ENCODE peak calls at places on chromosomes 16 and 17, in four cellular contexts. R is OCI-LY7, X is sigmoid colon, L is ovary. S is an unnamed sample.

GRCh38 chr16:21950782-21951521 is 2.2 kb upstream of the UQCRC2 start:
- DNase-seq in X (no peak), L (no peak), R (peak), S (no peak)

GRCh38 chr16:27330542-27330941 is 16.8 kb downstream of the IL4R start:
- DNase-seq in L (peak), X (peak), R (no peak), S (peak)

GRCh38 chr17:17363638-17364337 is 60.6 kb downstream of the NT5M start:
- DNase-seq in L (no peak), R (peak), X (peak), S (peak)

GRCh38 chr16:88526008-88526905 is 43.9 kb upstream of the ZC3H18 start:
- DNase-seq in X (no peak), R (no peak), L (peak), S (peak)

GRCh38 chr17:8695916-8696415 is 48.7 kb downstream of the CCDC42 start:
- DNase-seq in X (no peak), R (no peak), L (no peak), S (no peak)

GRCh38 chr17:73469311-73469710 is 157.5 kb upstream of the CDC42EP4 start:
- DNase-seq in L (no peak), R (no peak), X (no peak), S (no peak)

GRCh38 chr16:68737046-68737729 is at the start of gene CDH1:
- DNase-seq in R (no peak), X (no peak), L (peak), S (no peak)

GRCh38 chr16:10577305-10578202 is 2.8 kb downstream of the EMP2 start:
- DNase-seq in L (peak), X (peak), R (no peak), S (peak)

GRCh38 chr17:58375216-58375615 is 23.2 kb upstream of the SUPT4H1 start:
- DNase-seq in X (no peak), L (no peak), R (no peak), S (no peak)

GRCh38 chr16:10579965-10580918 is at the start of gene EMP2:
- DNase-seq in L (peak), R (no peak), X (peak), S (peak)

GRCh38 chr17:50347894-50348291 is 2.0 kb downstream of the XYLT2 start:
- DNase-seq in X (no peak), R (no peak), L (no peak), S (no peak)

GRCh38 chr17:50347087-50347893 is 1.4 kb downstream of the XYLT2 start:
- DNase-seq in L (peak), X (peak), R (no peak), S (no peak)

GRCh38 chr17:50344712-50345380 is 1.1 kb upstream of the XYLT2 start:
- DNase-seq in R (no peak), L (no peak), X (peak), S (no peak)

GRCh38 chr17:50346313-50347086 is 574 bp downstream of the XYLT2 start:
- DNase-seq in R (no peak), X (peak), L (peak), S (peak)

DNA sequence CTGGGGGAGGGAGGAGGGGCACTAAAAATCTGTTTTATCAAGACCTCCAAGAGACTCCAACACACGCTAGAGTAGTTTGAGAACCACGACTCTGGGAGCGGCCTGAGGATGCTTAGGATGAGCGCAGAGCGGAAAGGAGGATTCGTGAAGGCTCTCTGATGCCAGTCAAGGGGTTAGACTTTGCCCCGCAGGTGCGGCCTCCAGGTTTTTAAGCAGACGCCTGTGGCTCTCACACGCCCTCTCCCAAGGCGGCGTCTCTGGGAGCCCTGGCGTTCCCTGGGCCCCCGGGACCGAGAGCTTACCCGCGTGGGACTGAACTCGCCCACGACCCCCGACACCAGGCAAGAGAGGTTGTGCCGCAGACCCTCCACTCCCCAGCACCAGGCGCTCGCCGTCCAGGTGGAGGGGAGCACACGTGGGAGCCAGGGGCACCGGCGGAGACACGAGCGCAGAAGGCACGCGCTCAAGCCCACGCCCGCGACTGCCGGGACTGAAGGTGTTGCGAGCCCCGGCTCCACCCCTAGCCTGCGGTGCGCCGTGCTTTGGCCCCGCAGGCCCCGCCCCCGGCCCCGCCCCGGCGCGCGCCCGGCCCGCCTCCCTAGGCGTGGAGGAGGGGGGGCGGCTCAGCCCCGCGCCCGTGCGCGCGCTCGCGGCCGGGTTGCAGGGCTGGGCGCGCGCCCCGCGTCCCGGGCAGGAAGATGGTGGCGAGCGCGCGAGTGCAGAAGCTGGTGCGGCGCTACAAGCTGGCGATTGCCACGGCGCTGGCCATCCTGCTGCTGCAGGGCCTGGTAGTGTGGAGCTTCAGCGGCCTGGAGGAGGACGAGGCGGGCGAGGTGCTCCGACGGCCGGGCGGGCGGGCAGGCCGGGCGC is at the start of gene XYLT2:
- DNase-seq in L (peak), R (peak), X (peak), S (peak)
- H3K27ac ChIP-seq in L (peak), R (no peak), X (peak), S (peak)

GRCh38 chr17:74986206-74986576 is 1.2 kb upstream of the CDR2L start:
- DNase-seq in R (no peak), L (no peak), X (no peak), S (no peak)

GRCh38 chr17:74987418-74987908 is at the start of gene CDR2L:
- DNase-seq in R (peak), X (peak), L (peak), S (peak)

GRCh38 chr17:74990581-74991105 is 3.2 kb downstream of the CDR2L start:
- DNase-seq in X (no peak), R (no peak), L (no peak), S (peak)

GRCh38 chr17:74992223-74992622 is 4.8 kb downstream of the CDR2L start:
- DNase-seq in X (no peak), R (no peak), L (no peak), S (no peak)

DNA sequence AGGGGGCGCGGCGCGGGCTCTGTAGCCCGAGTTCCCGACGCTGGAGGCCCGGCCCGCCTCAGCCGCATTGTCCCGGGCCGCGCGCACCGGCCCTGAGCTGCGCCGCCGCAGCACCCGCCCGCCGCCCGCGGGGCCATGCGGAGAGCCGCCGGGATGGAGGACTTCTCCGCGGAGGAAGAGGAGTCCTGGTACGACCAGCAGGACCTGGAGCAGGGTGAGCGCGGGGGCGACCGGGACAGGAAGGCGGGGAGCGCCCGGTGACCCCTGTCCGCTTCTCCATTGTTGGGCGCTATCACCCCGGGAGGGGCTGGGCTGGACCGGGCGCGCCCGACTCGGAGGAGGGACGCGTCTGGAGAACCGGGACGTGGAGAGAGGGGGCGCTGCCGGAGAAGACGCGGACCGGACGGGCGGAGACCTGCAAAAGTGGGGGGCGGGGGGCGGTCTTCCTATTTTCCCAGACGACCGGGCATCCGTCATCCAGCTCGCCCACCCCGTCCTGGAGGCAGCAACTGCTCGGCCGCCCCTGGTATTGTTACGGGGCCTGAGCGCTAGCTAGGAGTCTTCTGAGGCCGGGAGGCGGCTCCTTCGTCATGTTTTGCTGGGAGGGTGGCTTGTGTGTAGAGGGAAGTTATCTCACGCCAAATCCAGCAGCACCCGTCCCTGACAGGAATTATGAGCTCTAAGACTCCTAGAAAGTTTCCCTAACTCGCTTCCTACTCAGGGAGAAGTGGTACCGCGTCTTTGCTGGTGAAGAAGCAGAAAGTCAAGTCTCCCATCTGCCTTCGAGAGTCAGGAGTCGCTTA is 678 bp downstream of the CDR2L start:
- DNase-seq in X (peak), R (peak), L (peak), S (peak)
- TF ChIP-seq CTCF in X (peak), R (peak), L (no peak), S (no peak)

GRCh38 chr17:78704594-78704993 is 77.5 kb downstream of the CYTH1 start:
- DNase-seq in X (no peak), R (no peak), L (no peak), S (no peak)
- H3K27ac ChIP-seq in X (no peak), R (no peak), L (no peak), S (peak)

GRCh38 chr17:77054926-77055325 is 85.8 kb upstream of the SEC14L1 start:
- DNase-seq in X (no peak), L (no peak), R (no peak), S (no peak)

GRCh38 chr17:77045441-77046041 is 95.2 kb upstream of the SEC14L1 start:
- DNase-seq in R (no peak), L (no peak), X (no peak), S (no peak)

DNA sequence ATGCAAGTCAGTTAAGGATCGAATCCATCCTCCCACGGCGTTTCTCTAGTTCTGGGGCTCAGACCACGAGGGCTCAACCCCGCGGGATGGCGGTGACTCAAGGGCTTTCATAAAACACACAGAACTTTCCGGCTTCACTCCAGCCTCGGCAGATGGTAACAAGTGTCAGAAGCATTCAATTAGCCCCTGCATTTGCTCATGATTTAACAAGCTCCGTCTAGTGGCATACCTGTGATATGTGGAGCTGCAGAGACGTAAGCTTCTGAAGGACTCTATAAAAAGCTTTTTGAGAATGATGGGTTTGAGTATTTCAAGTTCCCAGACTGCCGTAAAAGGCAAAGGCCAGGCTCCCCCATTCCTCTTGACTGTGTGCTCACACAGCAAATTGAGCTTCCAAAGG is 91.3 kb upstream of the SEC14L1 start:
- DNase-seq in L (no peak), X (no peak), R (peak), S (no peak)
- TF ChIP-seq CTCF in L (no peak), X (no peak), R (peak), S (no peak)

GRCh38 chr16:75761111-75761510 is 34.8 kb upstream of the CPHXL start:
- DNase-seq in X (no peak), R (peak), L (no peak), S (no peak)
- H3K27ac ChIP-seq in X (no peak), R (peak), L (no peak), S (no peak)

DNA sequence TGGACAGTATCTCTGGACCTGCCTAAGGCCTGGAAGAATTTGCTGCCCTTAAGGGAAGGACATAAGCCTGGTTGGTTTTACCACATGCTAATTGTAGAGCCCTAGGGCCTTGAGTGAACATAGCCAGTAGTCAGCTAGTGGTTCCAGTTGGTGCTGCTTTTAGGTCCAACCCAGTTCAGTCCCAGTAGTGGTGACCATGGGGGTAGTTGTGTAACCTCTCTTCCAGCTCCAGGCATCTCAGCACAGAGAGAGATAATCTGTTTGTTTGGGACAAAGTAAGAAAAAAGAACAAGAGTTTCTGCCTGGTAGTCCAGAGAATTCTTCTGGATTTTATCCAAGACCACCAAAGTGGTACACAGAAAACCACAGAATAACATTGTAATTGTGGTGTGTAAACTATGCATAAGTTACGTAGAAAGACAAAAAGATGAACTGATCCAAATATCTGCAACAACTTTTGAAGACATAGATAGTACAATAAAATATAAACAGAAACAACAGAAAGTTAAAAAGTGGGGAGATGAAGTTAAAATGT is 5.2 kb upstream of the CCL13 start:
- DNase-seq in X (no peak), L (no peak), R (no peak), S (no peak)
- TF ChIP-seq CTCF in X (no peak), L (no peak), R (no peak), S (no peak)

GRCh38 chr17:75645889-75646625 is 12.8 kb downstream of the SMIM5 start:
- DNase-seq in X (peak), R (no peak), L (no peak), S (no peak)
- H3K27ac ChIP-seq in X (no peak), R (no peak), L (no peak), S (no peak)

DNA sequence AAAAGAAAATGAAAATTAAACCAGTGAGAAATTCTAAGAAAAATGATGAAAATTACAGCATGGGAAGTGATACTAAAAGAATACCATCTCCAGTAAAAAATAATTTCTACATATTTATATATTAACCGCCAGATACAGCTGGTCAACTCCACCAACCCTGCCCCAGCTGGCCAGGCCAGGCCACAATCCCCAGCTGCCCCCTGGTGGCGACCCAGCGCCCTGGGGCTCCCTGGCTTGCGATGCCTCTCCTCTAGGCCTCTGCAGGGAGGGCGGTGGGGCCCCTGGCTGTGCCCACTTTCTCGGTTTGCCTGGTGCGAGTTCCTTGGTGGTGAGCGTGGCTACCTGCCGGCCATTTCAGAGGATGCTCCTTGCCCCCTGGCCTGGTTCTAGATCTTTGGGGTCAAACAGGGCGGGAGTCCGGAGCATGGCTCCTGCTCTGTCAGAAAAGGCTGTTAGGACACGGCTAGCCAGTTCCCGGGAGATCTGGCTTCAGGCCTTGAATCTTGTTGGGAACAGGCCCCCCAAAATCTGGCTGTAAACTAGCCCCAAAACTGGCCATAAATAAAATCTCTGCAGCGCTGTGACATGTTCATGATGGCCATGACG is 14.5 kb downstream of the GLIS2 start:
- DNase-seq in X (peak), L (peak), R (peak), S (peak)
- TF ChIP-seq CTCF in X (peak), L (peak), R (peak), S (peak)

GRCh38 chr17:75090871-75091854 is 3.4 kb downstream of the SLC16A5 start:
- DNase-seq in R (no peak), X (no peak), L (peak), S (peak)
- H3K27ac ChIP-seq in R (no peak), X (peak), L (peak), S (peak)

GRCh38 chr17:39261286-39261685 is 35.5 kb upstream of the STAC2 start:
- DNase-seq in L (no peak), R (peak), X (no peak), S (no peak)
- TF ChIP-seq CTCF in L (no peak), R (peak), X (no peak), S (peak)

S was measured in psoas muscle.